ENCODE peak calls at places on chromosomes 2 and 18, in six cellular contexts. One of them, this sample, is unnamed. For H3K4me1, the result is how much of the 10 kb centered on the place peaks cover.

GRCh38 chr2:184410160-184410559 is 188.2 kb upstream of the ZNF804A start:
- DNase-seq in fibroblast of lung: no peak
- DNase-seq in upper lobe of right lung: no peak
- DNase-seq in Panc1: no peak
- DNase-seq in lower lobe of right lung: no peak
- DNase-seq in neural progenitor cell: no peak
- DNase-seq in this sample: no peak

GRCh38 chr2:219350938-219351280 is 18.4 kb upstream of the RESP18 start:
- DNase-seq in fibroblast of lung: no peak
- DNase-seq in upper lobe of right lung: no peak
- DNase-seq in Panc1: no peak
- DNase-seq in lower lobe of right lung: no peak
- DNase-seq in neural progenitor cell: peak
- DNase-seq in this sample: peak

GRCh38 chr2:109470121-109470921 is 143.4 kb downstream of the SEPTIN10 start:
- DNase-seq in fibroblast of lung: peak
- DNase-seq in upper lobe of right lung: no peak
- DNase-seq in Panc1: no peak
- DNase-seq in lower lobe of right lung: peak
- DNase-seq in neural progenitor cell: no peak
- DNase-seq in this sample: no peak

GRCh38 chr2:231714639-231715498 is 6.5 kb downstream of the PTMA start:
- DNase-seq in fibroblast of lung: peak
- DNase-seq in upper lobe of right lung: peak
- DNase-seq in Panc1: no peak
- DNase-seq in lower lobe of right lung: peak
- DNase-seq in neural progenitor cell: peak
- DNase-seq in this sample: peak

GRCh38 chr18:63523660-63524059 is 18.5 kb upstream of the SERPINB12 start:
- DNase-seq in fibroblast of lung: no peak
- DNase-seq in upper lobe of right lung: no peak
- DNase-seq in Panc1: no peak
- DNase-seq in lower lobe of right lung: no peak
- DNase-seq in neural progenitor cell: no peak
- DNase-seq in this sample: no peak

GRCh38 chr2:195664528-195664927 is 7.5 kb downstream of the SLC39A10 start:
- DNase-seq in fibroblast of lung: no peak
- DNase-seq in upper lobe of right lung: no peak
- DNase-seq in Panc1: no peak
- DNase-seq in lower lobe of right lung: no peak
- DNase-seq in neural progenitor cell: no peak
- DNase-seq in this sample: no peak

GRCh38 chr18:58143391-58143790 is 99.4 kb downstream of the NEDD4L start:
- DNase-seq in fibroblast of lung: no peak
- DNase-seq in upper lobe of right lung: no peak
- DNase-seq in Panc1: no peak
- DNase-seq in lower lobe of right lung: no peak
- DNase-seq in neural progenitor cell: no peak
- DNase-seq in this sample: no peak

GRCh38 chr2:158321264-158321663 is 135.3 kb downstream of the CCDC148 start:
- DNase-seq in fibroblast of lung: peak
- DNase-seq in upper lobe of right lung: no peak
- DNase-seq in Panc1: no peak
- DNase-seq in lower lobe of right lung: no peak
- DNase-seq in neural progenitor cell: no peak
- DNase-seq in this sample: no peak

GRCh38 chr18:48662021-48662661 is 123.3 kb downstream of the CTIF start:
- DNase-seq in fibroblast of lung: peak
- DNase-seq in upper lobe of right lung: no peak
- DNase-seq in Panc1: no peak
- DNase-seq in lower lobe of right lung: no peak
- DNase-seq in neural progenitor cell: peak
- DNase-seq in this sample: peak

GRCh38 chr2:40097691-40098376 is 318.8 kb upstream of the THUMPD2 start:
- DNase-seq in fibroblast of lung: peak
- DNase-seq in upper lobe of right lung: no peak
- DNase-seq in Panc1: peak
- DNase-seq in lower lobe of right lung: no peak
- DNase-seq in neural progenitor cell: no peak
- DNase-seq in this sample: no peak

DNA sequence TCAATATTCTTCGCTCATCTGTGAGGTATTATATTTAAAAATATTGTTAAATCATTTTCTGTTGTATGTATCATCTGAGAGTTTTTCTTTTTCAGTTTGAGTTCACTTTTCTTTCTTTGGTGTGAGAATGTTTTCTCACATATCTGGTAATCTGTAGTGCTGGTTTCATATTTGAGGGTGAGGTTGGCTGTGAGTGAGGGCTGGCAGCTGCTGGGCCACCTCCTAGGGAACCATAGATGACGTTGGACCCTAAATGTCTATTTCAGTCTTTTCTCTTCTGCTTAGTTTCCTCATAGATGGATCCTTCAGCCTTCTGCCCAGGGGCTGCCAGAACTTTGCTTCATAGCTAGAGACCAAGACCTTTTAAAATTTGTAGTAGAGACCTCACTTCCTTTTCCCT is 33.5 kb downstream of the MGAT5 start:
- DNase-seq in fibroblast of lung: no peak
- DNase-seq in upper lobe of right lung: no peak
- DNase-seq in Panc1: no peak
- DNase-seq in lower lobe of right lung: no peak
- DNase-seq in neural progenitor cell: no peak
- DNase-seq in this sample: no peak
- H3K4me1 ChIP-seq in fibroblast of lung: under half
- H3K4me1 ChIP-seq in upper lobe of right lung: under half
- H3K4me1 ChIP-seq in Panc1: under half
- H3K4me1 ChIP-seq in lower lobe of right lung: under half
- H3K4me1 ChIP-seq in neural progenitor cell: under half
- H3K4me1 ChIP-seq in this sample: under half

GRCh38 chr2:106579750-106580197 is 92.6 kb downstream of the CD8B2 start:
- DNase-seq in fibroblast of lung: no peak
- DNase-seq in upper lobe of right lung: peak
- DNase-seq in Panc1: no peak
- DNase-seq in lower lobe of right lung: no peak
- DNase-seq in neural progenitor cell: no peak
- DNase-seq in this sample: no peak
- TF ChIP-seq CTCF in fibroblast of lung: no peak
- TF ChIP-seq CTCF in upper lobe of right lung: no peak
- TF ChIP-seq CTCF in Panc1: no peak
- TF ChIP-seq CTCF in lower lobe of right lung: no peak
- TF ChIP-seq CTCF in neural progenitor cell: no peak
- TF ChIP-seq CTCF in this sample: no peak

DNA sequence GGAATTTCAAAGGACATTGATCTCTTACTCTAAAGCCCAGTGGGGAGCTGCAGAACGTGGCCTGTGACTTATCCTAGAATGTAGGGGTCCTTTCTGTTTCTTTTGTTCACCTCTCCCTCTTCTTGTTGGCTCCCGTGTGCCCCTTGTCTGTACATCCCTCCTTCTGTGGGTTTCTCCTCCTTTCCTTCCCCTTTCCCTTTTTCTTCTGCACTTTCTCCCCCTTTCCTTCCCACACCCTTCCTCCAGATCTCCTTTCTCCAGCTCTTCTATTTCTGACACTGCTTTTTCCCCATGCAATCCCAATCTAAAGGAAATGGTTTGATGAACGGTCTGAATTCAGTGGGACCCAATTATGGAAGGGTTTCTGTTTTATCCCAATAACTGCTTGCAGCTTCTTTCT is 35.5 kb upstream of the MAPRE3 start:
- DNase-seq in fibroblast of lung: no peak
- DNase-seq in upper lobe of right lung: no peak
- DNase-seq in Panc1: no peak
- DNase-seq in lower lobe of right lung: no peak
- DNase-seq in neural progenitor cell: no peak
- DNase-seq in this sample: peak
- H3K4me1 ChIP-seq in fibroblast of lung: under half
- H3K4me1 ChIP-seq in upper lobe of right lung: under half
- H3K4me1 ChIP-seq in Panc1: under half
- H3K4me1 ChIP-seq in lower lobe of right lung: under half
- H3K4me1 ChIP-seq in neural progenitor cell: under half
- H3K4me1 ChIP-seq in this sample: under half

DNA sequence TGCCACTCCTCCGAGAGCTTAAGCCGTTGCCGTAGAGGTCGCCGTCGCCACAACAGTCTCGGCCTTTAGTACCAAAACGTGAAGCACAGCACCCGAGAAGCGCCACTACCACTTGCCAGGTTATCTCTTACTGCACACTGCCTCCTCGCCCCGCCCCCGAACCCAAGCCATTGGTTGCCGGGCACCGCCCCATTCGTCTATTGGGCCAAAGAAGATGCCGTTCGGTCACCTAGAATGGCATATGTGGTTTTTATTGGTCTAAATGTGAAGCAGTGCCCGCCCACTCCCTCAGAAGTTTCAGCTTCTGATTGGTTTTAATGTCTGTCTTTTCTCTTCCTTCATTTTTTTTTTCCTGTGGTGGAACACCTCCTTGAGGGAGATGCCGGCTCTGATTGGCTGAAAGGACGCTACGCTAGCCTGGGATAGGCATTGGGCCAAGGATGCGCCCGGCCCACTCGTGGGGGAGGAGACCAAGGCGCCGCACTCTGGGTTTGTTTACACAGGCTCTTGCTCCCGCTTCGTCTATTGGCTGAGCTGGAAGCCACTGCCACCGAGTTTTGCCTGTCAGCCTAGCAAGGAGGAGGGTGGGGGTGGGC is at the start of gene PAIP2B:
- DNase-seq in fibroblast of lung: peak
- DNase-seq in upper lobe of right lung: peak
- DNase-seq in Panc1: peak
- DNase-seq in lower lobe of right lung: peak
- DNase-seq in neural progenitor cell: peak
- DNase-seq in this sample: peak
- TF ChIP-seq CTCF in fibroblast of lung: no peak
- TF ChIP-seq CTCF in upper lobe of right lung: no peak
- TF ChIP-seq CTCF in Panc1: no peak
- TF ChIP-seq CTCF in lower lobe of right lung: no peak
- TF ChIP-seq CTCF in neural progenitor cell: no peak
- TF ChIP-seq CTCF in this sample: no peak

GRCh38 chr2:173962036-173962435 is 3.1 kb downstream of the SP3 start:
- DNase-seq in fibroblast of lung: no peak
- DNase-seq in upper lobe of right lung: no peak
- DNase-seq in Panc1: no peak
- DNase-seq in lower lobe of right lung: no peak
- DNase-seq in neural progenitor cell: no peak
- DNase-seq in this sample: no peak
- H3K4me1 ChIP-seq in fibroblast of lung: under half
- H3K4me1 ChIP-seq in upper lobe of right lung: half or more
- H3K4me1 ChIP-seq in Panc1: under half
- H3K4me1 ChIP-seq in lower lobe of right lung: half or more
- H3K4me1 ChIP-seq in neural progenitor cell: under half
- H3K4me1 ChIP-seq in this sample: under half

DNA sequence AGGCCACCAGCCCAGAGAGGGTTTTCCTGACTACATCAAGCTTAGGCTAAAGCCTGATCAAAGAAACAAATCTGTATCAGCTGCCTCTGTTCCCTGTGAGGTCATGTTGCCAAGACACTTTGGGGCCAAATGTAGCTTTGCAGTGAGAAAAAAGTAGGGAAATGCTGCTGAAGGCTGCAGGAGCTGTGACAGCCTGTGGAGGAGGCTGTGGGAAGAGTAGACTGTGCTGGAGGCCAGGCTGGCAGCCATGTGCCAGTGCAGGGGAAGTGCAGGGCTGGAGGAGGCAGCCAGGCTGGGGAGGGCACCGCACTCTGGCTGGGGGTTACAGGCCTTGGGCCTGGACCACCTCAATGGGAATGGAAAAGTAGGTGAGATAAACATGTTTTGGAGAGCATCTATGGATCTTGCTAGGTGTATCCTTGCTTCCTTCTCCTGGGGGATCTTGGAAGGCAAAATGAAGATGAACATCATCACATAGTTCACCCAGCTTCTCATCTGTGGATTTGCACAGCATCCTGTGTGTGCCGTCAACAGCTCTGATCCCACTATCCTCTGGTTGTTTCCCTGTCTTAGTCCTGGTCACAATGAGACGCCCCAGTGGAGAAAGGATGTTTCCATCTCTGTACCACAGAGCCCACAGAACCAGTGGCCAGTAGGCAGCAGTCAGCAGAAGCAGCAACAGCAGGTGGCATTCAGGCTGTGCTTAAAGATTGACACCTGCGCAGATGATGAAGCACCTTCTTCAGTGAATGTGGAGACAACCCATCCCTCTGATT is 103.8 kb upstream of the COPS8 start:
- DNase-seq in fibroblast of lung: no peak
- DNase-seq in upper lobe of right lung: no peak
- DNase-seq in Panc1: no peak
- DNase-seq in lower lobe of right lung: no peak
- DNase-seq in neural progenitor cell: no peak
- DNase-seq in this sample: peak
- TF ChIP-seq CTCF in fibroblast of lung: no peak
- TF ChIP-seq CTCF in upper lobe of right lung: no peak
- TF ChIP-seq CTCF in Panc1: no peak
- TF ChIP-seq CTCF in lower lobe of right lung: no peak
- TF ChIP-seq CTCF in neural progenitor cell: no peak
- TF ChIP-seq CTCF in this sample: no peak

This sample was measured in endodermal cell.